ENCODE peak calls at places on chromosomes 13 and 19, in six cellular contexts. R is A549, C is psoas muscle, E is GM23338, P is astrocyte, U is ovary. Q is an unnamed sample.

GRCh38 chr19:50925734-50926133 is 14.5 kb upstream of the KLK4 start:
- DNase-seq in U (no peak), R (no peak), C (no peak), E (no peak), P (no peak), Q (no peak)

GRCh38 chr19:1818549-1819195 is 6.6 kb upstream of the ATP8B3 start:
- DNase-seq in R (no peak), E (no peak), C (no peak), P (no peak), U (no peak), Q (no peak)

GRCh38 chr13:28559636-28560259 is 64.8 kb upstream of the FLT1 start:
- DNase-seq in E (no peak), C (no peak), R (no peak), U (no peak), P (no peak), Q (no peak)

GRCh38 chr19:21147540-21147939 is 5.7 kb downstream of the ZNF431 start:
- DNase-seq in C (no peak), E (no peak), R (no peak), U (no peak), P (no peak), Q (no peak)

GRCh38 chr13:45784755-45785675 is 66.5 kb downstream of the SIAH3 start:
- DNase-seq in E (no peak), C (no peak), R (no peak), U (no peak), P (no peak), Q (peak)

GRCh38 chr13:59734393-59734792 is 429.3 kb downstream of the DIAPH3 start:
- DNase-seq in R (no peak), U (no peak), C (no peak), P (no peak), E (no peak), Q (no peak)

GRCh38 chr19:15291666-15292065 is 40.7 kb downstream of the BRD4 start:
- DNase-seq in E (no peak), P (no peak), C (no peak), U (no peak), R (no peak), Q (no peak)

GRCh38 chr19:29858000-29858596 is 46.3 kb downstream of the CCNE1 start:
- DNase-seq in U (no peak), R (peak), E (peak), P (no peak), C (no peak), Q (no peak)

GRCh38 chr19:4098493-4098892 is 25.4 kb downstream of the MAP2K2 start:
- DNase-seq in U (no peak), R (no peak), E (no peak), C (peak), P (no peak), Q (no peak)

GRCh38 chr13:110444226-110444653 is 117.3 kb downstream of the RAB20 start:
- DNase-seq in C (no peak), U (peak), E (no peak), R (no peak), P (peak), Q (no peak)

GRCh38 chr13:77349365-77349764 is 22.5 kb upstream of the MYCBP2 start:
- DNase-seq in E (no peak), C (no peak), U (no peak), P (no peak), R (no peak), Q (no peak)

GRCh38 chr19:42253245-42254082 is 1.5 kb downstream of the ERF start:
- DNase-seq in P (no peak), R (peak), E (peak), C (peak), U (peak), Q (peak)

GRCh38 chr19:56441206-56441792 is 35.8 kb downstream of the ZNF667 start:
- DNase-seq in R (no peak), C (no peak), P (no peak), E (no peak), U (no peak), Q (no peak)

GRCh38 chr13:113110048-113110851 is 4.7 kb downstream of the F7 start:
- DNase-seq in U (no peak), E (peak), P (no peak), R (no peak), C (no peak), Q (no peak)

GRCh38 chr19:12090807-12091206 is 26.3 kb downstream of the ZNF844 start:
- DNase-seq in R (no peak), P (peak), E (peak), C (peak), U (peak), Q (peak)

GRCh38 chr19:53101518-53101917 is 1.7 kb downstream of the ZNF160 start:
- DNase-seq in U (no peak), P (no peak), C (no peak), R (no peak), E (peak), Q (no peak)

GRCh38 chr19:6228523-6229215 is 51.1 kb downstream of the MLLT1 start:
- DNase-seq in P (peak), R (no peak), U (no peak), E (no peak), C (peak), Q (no peak)

GRCh38 chr13:107518780-107519179 is 696.6 kb downstream of the LIG4 start:
- DNase-seq in E (no peak), U (no peak), P (no peak), R (no peak), C (no peak), Q (no peak)

GRCh38 chr19:39970674-39971379 is at the start of gene PSMC4:
- DNase-seq in E (peak), P (peak), R (peak), C (peak), U (peak), Q (peak)

GRCh38 chr13:39684531-39685137 is 29.2 kb downstream of the COG6 start:
- DNase-seq in U (no peak), R (peak), P (peak), E (peak), C (no peak), Q (no peak)

GRCh38 chr19:916645-917322 is 349 bp upstream of the KISS1R start:
- DNase-seq in C (no peak), R (no peak), P (no peak), E (peak), U (no peak), Q (no peak)

GRCh38 chr13:112732679-112733078 is 42.8 kb downstream of the ATP11A start:
- DNase-seq in E (no peak), P (no peak), U (no peak), R (no peak), C (no peak), Q (no peak)

GRCh38 chr13:112177459-112177858 is 110.5 kb downstream of the SOX1 start:
- DNase-seq in C (no peak), R (no peak), P (no peak), E (no peak), U (no peak), Q (peak)

GRCh38 chr19:292951-293350 is 1.7 kb upstream of the PLPP2 start:
- DNase-seq in C (no peak), U (no peak), P (no peak), E (no peak), R (no peak), Q (no peak)

GRCh38 chr19:49004964-49005614 is 11.4 kb downstream of the RUVBL2 start:
- DNase-seq in C (no peak), U (no peak), P (no peak), R (no peak), E (no peak), Q (no peak)

DNA sequence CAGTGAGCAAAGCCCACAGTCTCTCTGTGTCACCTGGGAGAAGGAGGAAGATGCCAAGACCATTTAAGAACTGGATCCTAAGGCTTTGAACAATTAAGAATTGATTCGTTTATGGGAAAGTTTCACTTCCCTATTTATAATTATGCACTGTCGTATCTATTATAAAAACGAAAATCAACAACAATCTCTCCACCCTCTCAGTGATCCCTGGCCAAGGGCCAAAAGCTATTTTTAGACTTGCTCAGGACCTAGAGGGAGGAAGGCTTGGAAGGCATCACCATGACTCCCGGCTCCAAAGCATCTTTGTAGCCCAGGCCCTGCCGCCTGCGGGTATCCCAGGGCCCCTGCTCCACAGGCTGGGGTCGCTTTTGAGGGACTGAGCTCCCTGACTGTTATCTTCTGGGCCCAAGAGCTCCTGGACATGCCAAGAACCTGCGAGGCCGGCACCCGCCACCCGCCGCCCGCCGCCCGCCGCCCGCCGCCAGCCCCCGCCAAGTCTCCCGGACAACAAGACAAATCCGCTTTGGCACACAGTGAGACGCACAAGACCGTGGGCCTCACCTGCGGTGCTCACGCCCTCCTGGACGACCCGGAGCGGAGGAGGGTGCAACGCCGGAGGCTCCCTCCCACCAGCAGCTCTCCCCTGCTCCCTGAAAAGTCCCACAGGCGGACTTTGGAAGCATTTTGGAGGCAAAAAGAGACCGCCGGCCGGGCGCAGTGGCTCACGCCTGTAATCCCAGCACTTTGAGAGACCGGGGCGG is 1.2 kb downstream of the RHPN2 start:
- DNase-seq in E (peak), P (no peak), R (no peak), U (peak), C (no peak), Q (no peak)
- H3K27ac ChIP-seq in E (no peak), P (no peak), R (peak), U (no peak), C (no peak), Q (no peak)

GRCh38 chr19:45785097-45785496 is 2.8 kb upstream of the DMPK start:
- DNase-seq in P (no peak), C (no peak), E (no peak), R (no peak), U (no peak), Q (no peak)

GRCh38 chr19:45782162-45782623 is at the start of gene DMPK:
- DNase-seq in C (peak), P (no peak), U (peak), E (no peak), R (peak), Q (no peak)

GRCh38 chr19:45781282-45782161 is 768 bp downstream of the DMPK start:
- DNase-seq in P (no peak), C (peak), U (peak), R (peak), E (no peak), Q (no peak)

GRCh38 chr19:45784096-45784495 is 1.8 kb upstream of the DMPK start:
- DNase-seq in U (no peak), R (no peak), P (no peak), E (no peak), C (no peak), Q (no peak)

GRCh38 chr19:45782820-45783785 is 813 bp upstream of the DMPK start:
- DNase-seq in E (no peak), P (peak), U (peak), C (peak), R (peak), Q (peak)
- H3K4me3 ChIP-seq in E (no peak), P (no peak), U (peak), C (peak), R (peak), Q (peak)

DNA sequence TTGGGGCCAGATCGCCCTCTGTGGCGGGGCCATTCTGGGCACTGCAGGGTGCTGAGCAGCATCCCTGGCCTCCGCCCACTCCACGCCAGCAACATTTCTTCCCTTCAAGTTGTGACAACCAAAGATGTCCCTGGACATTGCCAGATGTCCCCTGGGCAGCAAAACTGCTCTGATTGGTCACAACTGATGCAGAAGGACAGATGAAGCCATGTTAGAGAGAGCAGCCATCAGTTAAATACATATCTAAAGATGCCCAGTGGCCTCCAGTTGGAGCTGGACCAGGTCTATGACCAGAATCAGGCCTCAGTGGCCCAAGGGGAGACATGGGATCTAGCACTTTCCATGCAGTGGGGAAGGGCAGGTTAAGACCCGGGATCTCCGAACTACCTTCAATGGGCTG is 125.7 kb downstream of the PTPRS start:
- DNase-seq in E (no peak), U (no peak), P (no peak), R (no peak), C (no peak), Q (no peak)
- TF ChIP-seq CTCF in E (no peak), U (no peak), P (no peak), R (no peak), C (no peak), Q (no peak)

GRCh38 chr19:55258476-55258827 is 365 bp downstream of the PPP6R1 start:
- DNase-seq in E (no peak), P (peak), R (no peak), U (no peak), C (no peak), Q (no peak)
- H3K27ac ChIP-seq in E (no peak), P (peak), R (peak), U (peak), C (peak), Q (peak)

GRCh38 chr19:35115538-35115951 is at the start of gene FXYD3:
- DNase-seq in E (no peak), U (no peak), C (no peak), P (no peak), R (no peak), Q (no peak)
- H3K4me3 ChIP-seq in E (peak), U (peak), C (peak), P (no peak), R (peak), Q (peak)

GRCh38 chr13:33441015-33441414 is 155.5 kb upstream of the STARD13 start:
- DNase-seq in U (no peak), C (no peak), R (peak), P (no peak), E (peak), Q (no peak)
- TF ChIP-seq CTCF in U (no peak), C (no peak), R (peak), P (peak), E (peak), Q (no peak)

GRCh38 chr19:16359074-16359473 is 34.4 kb downstream of the KLF2 start:
- DNase-seq in R (no peak), C (no peak), E (no peak), P (no peak), U (no peak), Q (no peak)
- H3K27ac ChIP-seq in R (no peak), C (peak), E (no peak), P (no peak), U (no peak), Q (no peak)

Q was measured in coronary artery.